ENCODE peak calls at places on chromosomes 12 and 14, in six cellular contexts. One of them, this sample, is unnamed.

GRCh38 chr14:58536975-58537374 is 100.8 kb upstream of the DACT1 start:
- DNase-seq in Panc1: no peak
- DNase-seq in Caco-2: no peak
- DNase-seq in heart left ventricle: no peak
- DNase-seq in hepatocyte: no peak
- DNase-seq in mammary epithelial cell: no peak
- DNase-seq in this sample: no peak

GRCh38 chr14:76975051-76975450 is 53.5 kb downstream of the IRF2BPL start:
- DNase-seq in Panc1: no peak
- DNase-seq in Caco-2: no peak
- DNase-seq in heart left ventricle: no peak
- DNase-seq in hepatocyte: no peak
- DNase-seq in mammary epithelial cell: no peak
- DNase-seq in this sample: no peak

GRCh38 chr14:93980464-93981201 is 4.3 kb upstream of the ASB2 start:
- DNase-seq in Panc1: no peak
- DNase-seq in Caco-2: no peak
- DNase-seq in heart left ventricle: peak; percentile 85
- DNase-seq in hepatocyte: no peak
- DNase-seq in mammary epithelial cell: no peak
- DNase-seq in this sample: no peak

GRCh38 chr12:77963576-77964178 is 133.0 kb downstream of the NAV3 start:
- DNase-seq in Panc1: no peak
- DNase-seq in Caco-2: no peak
- DNase-seq in heart left ventricle: no peak
- DNase-seq in hepatocyte: no peak
- DNase-seq in mammary epithelial cell: no peak
- DNase-seq in this sample: no peak

GRCh38 chr12:31650927-31651326 is 8.6 kb upstream of the ETFBKMT start:
- DNase-seq in Panc1: no peak
- DNase-seq in Caco-2: peak; percentile 82
- DNase-seq in heart left ventricle: no peak
- DNase-seq in hepatocyte: peak; percentile 71
- DNase-seq in mammary epithelial cell: no peak
- DNase-seq in this sample: no peak

GRCh38 chr12:67193705-67194104 is 75.5 kb upstream of the CAND1 start:
- DNase-seq in Panc1: no peak
- DNase-seq in Caco-2: peak; percentile 53
- DNase-seq in heart left ventricle: no peak
- DNase-seq in hepatocyte: peak; percentile 65
- DNase-seq in mammary epithelial cell: peak; percentile 26
- DNase-seq in this sample: peak; percentile 33

GRCh38 chr12:75960954-75961661 is 70.5 kb downstream of the PHLDA1 start:
- DNase-seq in Panc1: no peak
- DNase-seq in Caco-2: no peak
- DNase-seq in heart left ventricle: no peak
- DNase-seq in hepatocyte: no peak
- DNase-seq in mammary epithelial cell: no peak
- DNase-seq in this sample: no peak

GRCh38 chr14:65054471-65055085 is 47.7 kb downstream of the MAX start:
- DNase-seq in Panc1: no peak
- DNase-seq in Caco-2: no peak
- DNase-seq in heart left ventricle: no peak
- DNase-seq in hepatocyte: no peak
- DNase-seq in mammary epithelial cell: no peak
- DNase-seq in this sample: no peak

GRCh38 chr12:38886064-38886463 is 19.3 kb downstream of the CPNE8 start:
- DNase-seq in Panc1: no peak
- DNase-seq in Caco-2: no peak
- DNase-seq in heart left ventricle: no peak
- DNase-seq in hepatocyte: peak; percentile 70
- DNase-seq in mammary epithelial cell: peak; percentile 83
- DNase-seq in this sample: no peak

GRCh38 chr14:96423012-96423411 is 31.1 kb downstream of the AK7 start:
- DNase-seq in Panc1: no peak
- DNase-seq in Caco-2: no peak
- DNase-seq in heart left ventricle: no peak
- DNase-seq in hepatocyte: peak; percentile 46
- DNase-seq in mammary epithelial cell: no peak
- DNase-seq in this sample: no peak

GRCh38 chr14:84864582-84865271 is 665.2 kb upstream of the FLRT2 start:
- DNase-seq in Panc1: no peak
- DNase-seq in Caco-2: no peak
- DNase-seq in heart left ventricle: no peak
- DNase-seq in hepatocyte: no peak
- DNase-seq in mammary epithelial cell: no peak
- DNase-seq in this sample: no peak

GRCh38 chr14:104140463-104141331 is 2.3 kb downstream of the KIF26A start:
- DNase-seq in Panc1: no peak
- DNase-seq in Caco-2: no peak
- DNase-seq in heart left ventricle: no peak
- DNase-seq in hepatocyte: no peak
- DNase-seq in mammary epithelial cell: no peak
- DNase-seq in this sample: no peak

GRCh38 chr12:12836571-12836970 is 23.4 kb downstream of the DDX47 start:
- DNase-seq in Panc1: no peak
- DNase-seq in Caco-2: no peak
- DNase-seq in heart left ventricle: no peak
- DNase-seq in hepatocyte: no peak
- DNase-seq in mammary epithelial cell: no peak
- DNase-seq in this sample: no peak

GRCh38 chr12:57456145-57456700 is 1.1 kb downstream of the INHBE start:
- DNase-seq in Panc1: no peak
- DNase-seq in Caco-2: peak; percentile 64
- DNase-seq in heart left ventricle: no peak
- DNase-seq in hepatocyte: peak; percentile 79
- DNase-seq in mammary epithelial cell: peak; percentile 32
- DNase-seq in this sample: peak; percentile 73

GRCh38 chr12:63958876-63959275 is 114.4 kb downstream of the SRGAP1 start:
- DNase-seq in Panc1: no peak
- DNase-seq in Caco-2: no peak
- DNase-seq in heart left ventricle: no peak
- DNase-seq in hepatocyte: no peak
- DNase-seq in mammary epithelial cell: no peak
- DNase-seq in this sample: no peak

GRCh38 chr14:72810201-72810600 is 83.7 kb downstream of the DPF3 start:
- DNase-seq in Panc1: no peak
- DNase-seq in Caco-2: no peak
- DNase-seq in heart left ventricle: no peak
- DNase-seq in hepatocyte: no peak
- DNase-seq in mammary epithelial cell: no peak
- DNase-seq in this sample: no peak

GRCh38 chr12:4116251-4117111 is 157.1 kb upstream of the CCND2 start:
- DNase-seq in Panc1: no peak
- DNase-seq in Caco-2: peak; percentile 55
- DNase-seq in heart left ventricle: peak; percentile 32
- DNase-seq in hepatocyte: peak; percentile 37
- DNase-seq in mammary epithelial cell: peak; percentile 80
- DNase-seq in this sample: no peak

GRCh38 chr12:66144796-66145754 is 14.5 kb upstream of the LLPH start:
- DNase-seq in Panc1: peak; percentile 41
- DNase-seq in Caco-2: peak; percentile 60
- DNase-seq in heart left ventricle: peak; percentile 46
- DNase-seq in hepatocyte: peak; percentile 66
- DNase-seq in mammary epithelial cell: peak; percentile 55
- DNase-seq in this sample: peak; percentile 76

GRCh38 chr14:34450958-34451357 is 11.1 kb downstream of the SPTSSA start:
- DNase-seq in Panc1: no peak
- DNase-seq in Caco-2: no peak
- DNase-seq in heart left ventricle: no peak
- DNase-seq in hepatocyte: no peak
- DNase-seq in mammary epithelial cell: no peak
- DNase-seq in this sample: no peak

GRCh38 chr14:33682746-33683145 is 268.1 kb downstream of the EGLN3 start:
- DNase-seq in Panc1: no peak
- DNase-seq in Caco-2: no peak
- DNase-seq in heart left ventricle: peak; percentile 60
- DNase-seq in hepatocyte: no peak
- DNase-seq in mammary epithelial cell: no peak
- DNase-seq in this sample: no peak

GRCh38 chr14:38107216-38107631 is 100.5 kb upstream of the SSTR1 start:
- DNase-seq in Panc1: no peak
- DNase-seq in Caco-2: no peak
- DNase-seq in heart left ventricle: no peak
- DNase-seq in hepatocyte: no peak
- DNase-seq in mammary epithelial cell: no peak
- DNase-seq in this sample: no peak

GRCh38 chr12:59596232-59597143 is 659 bp downstream of the SLC16A7 start:
- DNase-seq in Panc1: no peak
- DNase-seq in Caco-2: peak; percentile 51
- DNase-seq in heart left ventricle: peak; percentile 85
- DNase-seq in hepatocyte: peak; percentile 88
- DNase-seq in mammary epithelial cell: peak; percentile 51
- DNase-seq in this sample: peak; percentile 44

GRCh38 chr14:29236848-29237247 is 470.3 kb downstream of the FOXG1 start:
- DNase-seq in Panc1: no peak
- DNase-seq in Caco-2: no peak
- DNase-seq in heart left ventricle: no peak
- DNase-seq in hepatocyte: no peak
- DNase-seq in mammary epithelial cell: no peak
- DNase-seq in this sample: peak; percentile 50

GRCh38 chr14:72957213-72957612 is 30.9 kb downstream of the DCAF4 start:
- DNase-seq in Panc1: no peak
- DNase-seq in Caco-2: no peak
- DNase-seq in heart left ventricle: no peak
- DNase-seq in hepatocyte: no peak
- DNase-seq in mammary epithelial cell: no peak
- DNase-seq in this sample: no peak

GRCh38 chr12:104360157-104360556 is 56.6 kb downstream of the EID3 start:
- DNase-seq in Panc1: no peak
- DNase-seq in Caco-2: no peak
- DNase-seq in heart left ventricle: no peak
- DNase-seq in hepatocyte: no peak
- DNase-seq in mammary epithelial cell: no peak
- DNase-seq in this sample: no peak

GRCh38 chr14:94685681-94686485 is 73.7 kb downstream of the SERPINA3 start:
- DNase-seq in Panc1: no peak
- DNase-seq in Caco-2: no peak
- DNase-seq in heart left ventricle: no peak
- DNase-seq in hepatocyte: no peak
- DNase-seq in mammary epithelial cell: no peak
- DNase-seq in this sample: no peak

GRCh38 chr12:26319511-26319910 is 124.1 kb downstream of the SSPN start:
- DNase-seq in Panc1: no peak
- DNase-seq in Caco-2: no peak
- DNase-seq in heart left ventricle: peak; percentile 55
- DNase-seq in hepatocyte: peak; percentile 54
- DNase-seq in mammary epithelial cell: peak; percentile 99
- DNase-seq in this sample: no peak

GRCh38 chr12:44446181-44446580 is 429.9 kb downstream of the NELL2 start:
- DNase-seq in Panc1: no peak
- DNase-seq in Caco-2: no peak
- DNase-seq in heart left ventricle: no peak
- DNase-seq in hepatocyte: no peak
- DNase-seq in mammary epithelial cell: no peak
- DNase-seq in this sample: no peak

GRCh38 chr14:66405158-66405557 is 81.0 kb upstream of the CCDC196 start:
- DNase-seq in Panc1: no peak
- DNase-seq in Caco-2: no peak
- DNase-seq in heart left ventricle: no peak
- DNase-seq in hepatocyte: peak; percentile 66
- DNase-seq in mammary epithelial cell: peak; percentile 21
- DNase-seq in this sample: no peak

GRCh38 chr14:68564236-68564825 is 228.5 kb downstream of the ZFP36L1 start:
- DNase-seq in Panc1: no peak
- DNase-seq in Caco-2: no peak
- DNase-seq in heart left ventricle: no peak
- DNase-seq in hepatocyte: no peak
- DNase-seq in mammary epithelial cell: no peak
- DNase-seq in this sample: no peak

GRCh38 chr14:68563256-68564131 is 229.4 kb downstream of the ZFP36L1 start:
- DNase-seq in Panc1: no peak
- DNase-seq in Caco-2: no peak
- DNase-seq in heart left ventricle: no peak
- DNase-seq in hepatocyte: no peak
- DNase-seq in mammary epithelial cell: peak; percentile 43
- DNase-seq in this sample: no peak

GRCh38 chr14:68566075-68566474 is 226.8 kb downstream of the ZFP36L1 start:
- DNase-seq in Panc1: no peak
- DNase-seq in Caco-2: no peak
- DNase-seq in heart left ventricle: no peak
- DNase-seq in hepatocyte: no peak
- DNase-seq in mammary epithelial cell: no peak
- DNase-seq in this sample: no peak

GRCh38 chr14:68562911-68563255 is 230.0 kb downstream of the ZFP36L1 start:
- DNase-seq in Panc1: no peak
- DNase-seq in Caco-2: no peak
- DNase-seq in heart left ventricle: no peak
- DNase-seq in hepatocyte: no peak
- DNase-seq in mammary epithelial cell: no peak
- DNase-seq in this sample: no peak

GRCh38 chr14:68564826-68565760 is 227.8 kb downstream of the ZFP36L1 start:
- DNase-seq in Panc1: no peak
- DNase-seq in Caco-2: peak; percentile 17
- DNase-seq in heart left ventricle: no peak
- DNase-seq in hepatocyte: no peak
- DNase-seq in mammary epithelial cell: peak; percentile 36
- DNase-seq in this sample: no peak
- H3K4me1 ChIP-seq in Panc1: no peaks in the 10 kb centered on the region
- H3K4me1 ChIP-seq in Caco-2: peaks cover 33% of the 10 kb centered on the region
- H3K4me1 ChIP-seq in heart left ventricle: peaks cover 27% of the 10 kb centered on the region
- H3K4me1 ChIP-seq in hepatocyte: peaks cover 57% of the 10 kb centered on the region
- H3K4me1 ChIP-seq in mammary epithelial cell: peaks cover 9% of the 10 kb centered on the region
- H3K4me1 ChIP-seq in this sample: no peaks in the 10 kb centered on the region

GRCh38 chr14:71702799-71703198 is 229.4 kb upstream of the RGS6 start:
- DNase-seq in Panc1: no peak
- DNase-seq in Caco-2: no peak
- DNase-seq in heart left ventricle: no peak
- DNase-seq in hepatocyte: no peak
- DNase-seq in mammary epithelial cell: no peak
- DNase-seq in this sample: peak; percentile 49
- H3K36me3 ChIP-seq in Panc1: no peaks in the 10 kb centered on the region
- H3K36me3 ChIP-seq in Caco-2: no peaks in the 10 kb centered on the region
- H3K36me3 ChIP-seq in heart left ventricle: no peaks in the 10 kb centered on the region
- H3K36me3 ChIP-seq in hepatocyte: no peaks in the 10 kb centered on the region
- H3K36me3 ChIP-seq in mammary epithelial cell: peaks cover 3% of the 10 kb centered on the region
- H3K36me3 ChIP-seq in this sample: no peaks in the 10 kb centered on the region

DNA sequence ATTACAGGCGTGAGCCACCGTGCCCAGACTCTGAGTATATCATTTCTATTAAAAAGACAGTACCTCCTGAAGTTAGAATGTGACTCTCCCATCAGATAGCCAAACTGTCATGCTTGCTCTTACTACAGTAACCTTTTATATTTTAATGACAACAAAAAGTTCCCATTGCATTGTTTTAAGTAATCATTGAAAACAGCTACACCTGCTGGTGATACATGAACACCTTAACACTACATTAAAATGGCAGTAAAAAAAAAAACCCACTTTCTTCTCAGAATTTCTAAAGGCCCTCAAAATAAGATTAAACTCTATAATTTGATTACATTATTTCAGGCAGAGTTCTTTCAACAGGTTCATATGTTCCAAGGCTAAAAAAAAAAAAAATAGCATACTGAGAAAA is 76.7 kb downstream of the SH2B3 start:
- DNase-seq in Panc1: no peak
- DNase-seq in Caco-2: no peak
- DNase-seq in heart left ventricle: no peak
- DNase-seq in hepatocyte: no peak
- DNase-seq in mammary epithelial cell: no peak
- DNase-seq in this sample: no peak
- TF ChIP-seq CTCF in Panc1: no peak
- TF ChIP-seq CTCF in Caco-2: no peak
- TF ChIP-seq CTCF in heart left ventricle: peak; percentile 23
- TF ChIP-seq CTCF in hepatocyte: peak; percentile 24
- TF ChIP-seq CTCF in mammary epithelial cell: peak; percentile 20
- TF ChIP-seq CTCF in this sample: no peak

GRCh38 chr12:123995023-123995422 is 22.0 kb downstream of the ZNF664 start:
- DNase-seq in Panc1: no peak
- DNase-seq in Caco-2: no peak
- DNase-seq in heart left ventricle: no peak
- DNase-seq in hepatocyte: no peak
- DNase-seq in mammary epithelial cell: peak; percentile 95
- DNase-seq in this sample: no peak
- H3K4me1 ChIP-seq in Panc1: no peaks in the 10 kb centered on the region
- H3K4me1 ChIP-seq in Caco-2: peaks cover 21% of the 10 kb centered on the region
- H3K4me1 ChIP-seq in heart left ventricle: peaks cover 36% of the 10 kb centered on the region
- H3K4me1 ChIP-seq in hepatocyte: peaks cover 54% of the 10 kb centered on the region
- H3K4me1 ChIP-seq in mammary epithelial cell: peaks cover 56% of the 10 kb centered on the region
- H3K4me1 ChIP-seq in this sample: peaks cover 22% of the 10 kb centered on the region

This sample was measured in A673.